ENCODE peak calls at places on chromosomes 4 and X, in seven cellular contexts. Y is SK-N-SH, P is K562, X is HCT116, R is HepG2, H is H1, L is GM12878. E is an unnamed sample.

GRCh38 chrX:44938111-44938510 is 65.1 kb downstream of the KDM6A start:
- DNase-seq in Y (no peak), P (no peak), X (no peak), R (no peak), H (no peak), L (no peak), E (no peak)

GRCh38 chr4:786861-787300 is 39.0 kb downstream of the CPLX1 start:
- DNase-seq in Y (peak; percentile 44), P (no peak), X (no peak), R (no peak), H (no peak), L (no peak), E (no peak)

GRCh38 chrX:53481093-53481492 is 46.9 kb upstream of the HSD17B10 start:
- DNase-seq in Y (no peak), P (peak; percentile 39), X (no peak), R (no peak), H (peak; percentile 45), L (no peak), E (no peak)

GRCh38 chr4:107799634-107800033 is 25.1 kb upstream of the SGMS2 start:
- DNase-seq in Y (no peak), P (no peak), X (no peak), R (no peak), H (no peak), L (no peak), E (no peak)

GRCh38 chrX:151871244-151871643 is 41.4 kb upstream of the MAGEA4 start:
- DNase-seq in Y (no peak), P (no peak), X (peak; percentile 38), R (peak; percentile 0), H (no peak), L (no peak), E (no peak)

GRCh38 chr4:11424000-11424399 is 4.7 kb downstream of the HS3ST1 start:
- DNase-seq in Y (peak; percentile 53), P (peak; percentile 40), X (no peak), R (peak; percentile 39), H (no peak), L (no peak), E (peak; percentile 35)

GRCh38 chrX:4043951-4044350 is 330.5 kb upstream of the PRKX start:
- DNase-seq in Y (no peak), P (no peak), X (no peak), R (no peak), H (no peak), L (no peak), E (no peak)

GRCh38 chrX:83416273-83416672 is 91.8 kb upstream of the POU3F4 start:
- DNase-seq in Y (peak; percentile 1), P (peak; percentile 0), X (no peak), R (no peak), H (no peak), L (no peak), E (peak; percentile 42)

GRCh38 chr4:180947421-180947820 is 1295.8 kb upstream of the TENM3 start:
- DNase-seq in Y (peak; percentile 42), P (no peak), X (peak; percentile 16), R (no peak), H (no peak), L (no peak), E (no peak)

GRCh38 chrX:44058339-44058738 is 85.1 kb upstream of the NDP start:
- DNase-seq in Y (no peak), P (no peak), X (no peak), R (no peak), H (no peak), L (no peak), E (no peak)

GRCh38 chrX:12973561-12974216 is 1.2 kb upstream of the TMSB4X start:
- DNase-seq in Y (no peak), P (no peak), X (no peak), R (no peak), H (no peak), L (no peak), E (peak; percentile 64)

GRCh38 chr4:107379054-107379869 is 340.8 kb downstream of the PAPSS1 start:
- DNase-seq in Y (no peak), P (no peak), X (no peak), R (no peak), H (no peak), L (no peak), E (no peak)

DNA sequence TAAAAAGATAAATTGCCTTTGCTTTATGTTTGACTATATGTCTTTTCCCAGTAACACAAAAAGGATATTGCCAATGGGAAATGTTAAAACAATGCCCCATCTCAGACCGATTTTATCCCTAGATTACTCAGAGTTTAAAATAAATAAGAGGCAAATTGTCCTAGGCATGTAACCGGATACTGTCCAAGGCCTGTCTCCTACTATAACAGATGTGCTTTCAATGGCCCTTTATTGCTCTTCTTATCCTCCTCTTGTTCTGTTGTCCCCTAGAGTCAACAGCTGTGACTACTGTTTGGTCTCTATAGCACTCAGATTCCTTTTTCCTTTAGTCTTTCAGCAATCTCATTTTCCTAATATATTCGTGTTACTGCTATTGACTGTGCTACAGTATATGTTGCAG is 66.8 kb upstream of the PLS3 start:
- DNase-seq in Y (no peak), P (no peak), X (no peak), R (peak; percentile 7), H (no peak), L (no peak), E (no peak)
- TF ChIP-seq JUND in Y (no peak), P (no peak), X (no peak), R (no peak), H (no peak), L (no peak), E (no peak)

GRCh38 chrX:66674506-66674905 is 35.6 kb upstream of the EDA2R start:
- DNase-seq in Y (no peak), P (no peak), X (no peak), R (no peak), H (no peak), L (no peak), E (no peak)

GRCh38 chrX:66676413-66676812 is 37.5 kb upstream of the EDA2R start:
- DNase-seq in Y (no peak), P (no peak), X (no peak), R (no peak), H (no peak), L (no peak), E (no peak)

GRCh38 chrX:66675541-66675940 is 36.7 kb upstream of the EDA2R start:
- DNase-seq in Y (no peak), P (no peak), X (no peak), R (no peak), H (no peak), L (no peak), E (no peak)

GRCh38 chrX:66676990-66677389 is 38.1 kb upstream of the EDA2R start:
- DNase-seq in Y (no peak), P (no peak), X (no peak), R (no peak), H (no peak), L (no peak), E (no peak)

GRCh38 chrX:66672106-66672505 is 33.2 kb upstream of the EDA2R start:
- DNase-seq in Y (no peak), P (no peak), X (no peak), R (no peak), H (no peak), L (no peak), E (no peak)
- TF ChIP-seq JUND in Y (no peak), P (no peak), X (no peak), R (no peak), H (no peak), L (no peak), E (no peak)

GRCh38 chrX:153611298-153612095 is 12.6 kb upstream of the CCNQ start:
- DNase-seq in Y (no peak), P (no peak), X (no peak), R (no peak), H (no peak), L (no peak), E (no peak)
- TF ChIP-seq JUND in Y (no peak), P (no peak), X (no peak), R (no peak), H (no peak), L (no peak), E (no peak)

GRCh38 chrX:40277672-40278071 is 179.9 kb upstream of the BCOR start:
- DNase-seq in Y (no peak), P (no peak), X (no peak), R (no peak), H (no peak), L (no peak), E (no peak)

GRCh38 chrX:40279762-40280161 is 182.0 kb upstream of the BCOR start:
- DNase-seq in Y (no peak), P (no peak), X (no peak), R (no peak), H (no peak), L (no peak), E (no peak)

GRCh38 chrX:40281341-40282005 is 183.7 kb upstream of the BCOR start:
- DNase-seq in Y (no peak), P (no peak), X (no peak), R (no peak), H (no peak), L (no peak), E (no peak)

GRCh38 chrX:40279091-40279430 is 181.3 kb upstream of the BCOR start:
- DNase-seq in Y (no peak), P (no peak), X (no peak), R (no peak), H (no peak), L (no peak), E (no peak)

GRCh38 chrX:40278340-40279090 is 180.8 kb upstream of the BCOR start:
- DNase-seq in Y (no peak), P (no peak), X (no peak), R (no peak), H (no peak), L (no peak), E (peak; percentile 63)
- TF ChIP-seq JUND in Y (no peak), P (no peak), X (no peak), R (no peak), H (no peak), L (no peak), E (no peak)

DNA sequence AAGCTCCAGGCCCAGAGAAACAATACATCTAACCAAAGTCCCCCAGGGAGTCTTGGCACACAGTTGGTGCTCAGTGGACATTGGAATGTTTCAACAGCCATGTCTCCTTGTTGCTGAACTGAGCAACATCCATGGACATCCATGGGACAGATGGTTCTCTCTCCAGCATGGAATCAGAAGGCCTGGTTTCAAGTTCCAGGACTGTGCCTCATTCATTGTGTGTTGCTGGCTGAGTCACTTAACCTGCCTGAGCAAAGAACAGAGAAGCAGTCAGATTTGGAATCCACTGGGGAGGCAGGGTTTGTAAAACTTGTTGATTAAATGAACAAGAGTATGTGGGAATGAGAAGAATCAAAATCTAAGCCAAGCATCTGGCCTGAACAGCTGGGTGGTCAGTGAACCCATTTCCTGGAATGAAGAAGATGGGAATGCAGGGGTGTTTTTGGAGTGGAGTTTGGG is 147.9 kb downstream of the CHIC2 start:
- DNase-seq in Y (no peak), P (no peak), X (no peak), R (no peak), H (no peak), L (no peak), E (no peak)
- TF ChIP-seq JUND in Y (no peak), P (no peak), X (no peak), R (no peak), H (no peak), L (no peak), E (no peak)

E was measured in T47D.